ENCODE peak calls at places on chromosomes 16 and 17, in six cellular contexts. One of them, this sample, is unnamed.

GRCh38 chr17:42519546-42520444 is 16.2 kb upstream of the NAGLU start:
- DNase-seq in MM.1S: no peak
- DNase-seq in OCI-LY7: no peak
- DNase-seq in GM23248: peak; percentile 99
- DNase-seq in GM23338: peak; percentile 85
- DNase-seq in neural progenitor cell: peak; percentile 62
- DNase-seq in this sample: peak; percentile 91

GRCh38 chr16:3548859-3549258 is 28.3 kb downstream of the NLRC3 start:
- DNase-seq in OCI-LY7: no peak
- DNase-seq in GM23248: no peak
- DNase-seq in neural progenitor cell: no peak
- DNase-seq in MM.1S: no peak
- DNase-seq in GM23338: no peak
- DNase-seq in this sample: no peak

GRCh38 chr16:56939801-56940200 is 7.9 kb downstream of the HERPUD1 start:
- DNase-seq in OCI-LY7: no peak
- DNase-seq in neural progenitor cell: no peak
- DNase-seq in GM23338: no peak
- DNase-seq in MM.1S: peak; percentile 81
- DNase-seq in GM23248: no peak
- DNase-seq in this sample: no peak

GRCh38 chr17:77393867-77394539 is 253.2 kb downstream of the SEC14L1 start:
- DNase-seq in MM.1S: no peak
- DNase-seq in GM23248: no peak
- DNase-seq in neural progenitor cell: no peak
- DNase-seq in GM23338: no peak
- DNase-seq in OCI-LY7: no peak
- DNase-seq in this sample: no peak

GRCh38 chr16:77289331-77289809 is 90.2 kb downstream of the SYCE1L start:
- DNase-seq in MM.1S: no peak
- DNase-seq in GM23248: peak; percentile 81
- DNase-seq in OCI-LY7: no peak
- DNase-seq in neural progenitor cell: no peak
- DNase-seq in GM23338: no peak
- DNase-seq in this sample: peak; percentile 51

GRCh38 chr17:65594585-65594940 is 33.1 kb upstream of the AXIN2 start:
- DNase-seq in GM23338: no peak
- DNase-seq in GM23248: peak; percentile 65
- DNase-seq in MM.1S: no peak
- DNase-seq in OCI-LY7: no peak
- DNase-seq in neural progenitor cell: no peak
- DNase-seq in this sample: no peak

GRCh38 chr17:27354491-27355081 is 60.7 kb downstream of the WSB1 start:
- DNase-seq in MM.1S: peak; percentile 64
- DNase-seq in OCI-LY7: peak; percentile 43
- DNase-seq in GM23248: peak; percentile 45
- DNase-seq in GM23338: no peak
- DNase-seq in neural progenitor cell: no peak
- DNase-seq in this sample: peak; percentile 29

GRCh38 chr17:76844485-76844829 is 23.7 kb upstream of the MGAT5B start:
- DNase-seq in MM.1S: no peak
- DNase-seq in neural progenitor cell: no peak
- DNase-seq in OCI-LY7: no peak
- DNase-seq in GM23248: no peak
- DNase-seq in GM23338: no peak
- DNase-seq in this sample: no peak

GRCh38 chr16:20928774-20929411 is 28.3 kb downstream of the LYRM1 start:
- DNase-seq in MM.1S: no peak
- DNase-seq in GM23248: peak; percentile 38
- DNase-seq in GM23338: no peak
- DNase-seq in neural progenitor cell: no peak
- DNase-seq in OCI-LY7: no peak
- DNase-seq in this sample: no peak

GRCh38 chr16:24844101-24845030 is 1.4 kb upstream of the SLC5A11 start:
- DNase-seq in MM.1S: no peak
- DNase-seq in GM23248: no peak
- DNase-seq in GM23338: no peak
- DNase-seq in OCI-LY7: no peak
- DNase-seq in neural progenitor cell: no peak
- DNase-seq in this sample: peak; percentile 70

GRCh38 chr17:48427598-48427997 is 2.4 kb downstream of the SKAP1 start:
- DNase-seq in OCI-LY7: peak; percentile 76
- DNase-seq in MM.1S: peak; percentile 41
- DNase-seq in neural progenitor cell: no peak
- DNase-seq in GM23248: peak; percentile 4
- DNase-seq in GM23338: no peak
- DNase-seq in this sample: peak; percentile 22

GRCh38 chr16:22638393-22639206 is 127.9 kb downstream of the NPIPB5 start:
- DNase-seq in GM23248: peak; percentile 89
- DNase-seq in neural progenitor cell: no peak
- DNase-seq in OCI-LY7: no peak
- DNase-seq in GM23338: no peak
- DNase-seq in MM.1S: no peak
- DNase-seq in this sample: peak; percentile 92

GRCh38 chr16:10040136-10041080 is 141.8 kb downstream of the GRIN2A start:
- DNase-seq in GM23338: peak; percentile 51
- DNase-seq in MM.1S: no peak
- DNase-seq in GM23248: no peak
- DNase-seq in neural progenitor cell: peak; percentile 61
- DNase-seq in OCI-LY7: no peak
- DNase-seq in this sample: no peak

GRCh38 chr16:58042001-58042885 is 16.7 kb downstream of the MMP15 start:
- DNase-seq in OCI-LY7: no peak
- DNase-seq in GM23248: no peak
- DNase-seq in GM23338: no peak
- DNase-seq in MM.1S: no peak
- DNase-seq in neural progenitor cell: no peak
- DNase-seq in this sample: no peak

GRCh38 chr16:4293822-4294457 is 21.1 kb upstream of the TFAP4 start:
- DNase-seq in MM.1S: no peak
- DNase-seq in neural progenitor cell: peak; percentile 88
- DNase-seq in OCI-LY7: no peak
- DNase-seq in GM23248: peak; percentile 90
- DNase-seq in GM23338: peak; percentile 90
- DNase-seq in this sample: peak; percentile 32

GRCh38 chr16:59067207-59067606 is 333.1 kb upstream of the GOT2 start:
- DNase-seq in neural progenitor cell: no peak
- DNase-seq in GM23248: no peak
- DNase-seq in MM.1S: no peak
- DNase-seq in GM23338: no peak
- DNase-seq in OCI-LY7: peak; percentile 85
- DNase-seq in this sample: no peak

GRCh38 chr17:61208301-61209098 is 191.1 kb upstream of the TBX2 start:
- DNase-seq in GM23338: no peak
- DNase-seq in MM.1S: no peak
- DNase-seq in OCI-LY7: no peak
- DNase-seq in neural progenitor cell: no peak
- DNase-seq in GM23248: peak; percentile 53
- DNase-seq in this sample: no peak

GRCh38 chr17:36092228-36092627 is 2.3 kb upstream of the CCL3 start:
- DNase-seq in MM.1S: peak; percentile 94
- DNase-seq in GM23338: no peak
- DNase-seq in neural progenitor cell: no peak
- DNase-seq in OCI-LY7: no peak
- DNase-seq in GM23248: no peak
- DNase-seq in this sample: no peak

GRCh38 chr17:10314332-10314731 is 58.5 kb downstream of the MYH13 start:
- DNase-seq in MM.1S: no peak
- DNase-seq in neural progenitor cell: no peak
- DNase-seq in GM23338: no peak
- DNase-seq in OCI-LY7: no peak
- DNase-seq in GM23248: no peak
- DNase-seq in this sample: no peak

GRCh38 chr17:31695456-31696090 is 163.5 kb downstream of the COPRS start:
- DNase-seq in MM.1S: no peak
- DNase-seq in GM23248: peak; percentile 78
- DNase-seq in OCI-LY7: no peak
- DNase-seq in neural progenitor cell: no peak
- DNase-seq in GM23338: no peak
- DNase-seq in this sample: no peak

GRCh38 chr17:17846645-17847044 is 9.9 kb upstream of the SREBF1 start:
- DNase-seq in GM23338: no peak
- DNase-seq in neural progenitor cell: no peak
- DNase-seq in MM.1S: no peak
- DNase-seq in GM23248: no peak
- DNase-seq in OCI-LY7: no peak
- DNase-seq in this sample: no peak

GRCh38 chr16:77409311-77409710 is 25.5 kb downstream of the ADAMTS18 start:
- DNase-seq in GM23338: no peak
- DNase-seq in neural progenitor cell: no peak
- DNase-seq in GM23248: no peak
- DNase-seq in OCI-LY7: no peak
- DNase-seq in MM.1S: no peak
- DNase-seq in this sample: no peak

GRCh38 chr16:12729448-12729847 is 74.2 kb downstream of the CPPED1 start:
- DNase-seq in neural progenitor cell: no peak
- DNase-seq in GM23338: no peak
- DNase-seq in GM23248: peak; percentile 86
- DNase-seq in MM.1S: no peak
- DNase-seq in OCI-LY7: no peak
- DNase-seq in this sample: no peak

GRCh38 chr16:68146583-68146982 is 61.4 kb downstream of the NFATC3 start:
- DNase-seq in neural progenitor cell: no peak
- DNase-seq in GM23248: peak; percentile 42
- DNase-seq in GM23338: peak; percentile 12
- DNase-seq in MM.1S: no peak
- DNase-seq in OCI-LY7: no peak
- DNase-seq in this sample: no peak

GRCh38 chr17:37713028-37713431 is 31.8 kb downstream of the HNF1B start:
- DNase-seq in GM23338: no peak
- DNase-seq in MM.1S: no peak
- DNase-seq in GM23248: no peak
- DNase-seq in neural progenitor cell: no peak
- DNase-seq in OCI-LY7: no peak
- DNase-seq in this sample: no peak

GRCh38 chr16:30183961-30184429 is 593 bp downstream of the CORO1A start:
- DNase-seq in GM23248: no peak
- DNase-seq in OCI-LY7: peak; percentile 88
- DNase-seq in MM.1S: peak; percentile 83
- DNase-seq in GM23338: peak; percentile 16
- DNase-seq in neural progenitor cell: no peak
- DNase-seq in this sample: no peak

GRCh38 chr16:3157229-3158013 is 22.6 kb downstream of the ZNF213 start:
- DNase-seq in MM.1S: no peak
- DNase-seq in neural progenitor cell: peak; percentile 78
- DNase-seq in GM23338: peak; percentile 92
- DNase-seq in OCI-LY7: peak; percentile 21
- DNase-seq in GM23248: peak; percentile 89
- DNase-seq in this sample: peak; percentile 94

GRCh38 chr17:57068222-57068658 is 16.8 kb upstream of the AKAP1 start:
- DNase-seq in neural progenitor cell: no peak
- DNase-seq in OCI-LY7: peak; percentile 26
- DNase-seq in MM.1S: no peak
- DNase-seq in GM23248: no peak
- DNase-seq in GM23338: peak; percentile 29
- DNase-seq in this sample: no peak

GRCh38 chr17:57067781-57068180 is 17.3 kb upstream of the AKAP1 start:
- DNase-seq in OCI-LY7: no peak
- DNase-seq in GM23338: no peak
- DNase-seq in GM23248: no peak
- DNase-seq in MM.1S: no peak
- DNase-seq in neural progenitor cell: no peak
- DNase-seq in this sample: no peak

GRCh38 chr17:57068707-57069106 is 16.3 kb upstream of the AKAP1 start:
- DNase-seq in neural progenitor cell: no peak
- DNase-seq in MM.1S: no peak
- DNase-seq in OCI-LY7: no peak
- DNase-seq in GM23338: no peak
- DNase-seq in GM23248: no peak
- DNase-seq in this sample: no peak

GRCh38 chr17:57062865-57063264 is 22.2 kb upstream of the AKAP1 start:
- DNase-seq in OCI-LY7: no peak
- DNase-seq in GM23338: no peak
- DNase-seq in MM.1S: no peak
- DNase-seq in neural progenitor cell: no peak
- DNase-seq in GM23248: no peak
- DNase-seq in this sample: no peak

GRCh38 chr17:57067162-57067561 is 17.9 kb upstream of the AKAP1 start:
- DNase-seq in GM23338: no peak
- DNase-seq in GM23248: no peak
- DNase-seq in neural progenitor cell: no peak
- DNase-seq in MM.1S: no peak
- DNase-seq in OCI-LY7: no peak
- DNase-seq in this sample: no peak
- H2AFZ ChIP-seq in GM23338: no peak overlapping the region
- H2AFZ ChIP-seq in GM23248: no peak overlapping the region
- H2AFZ ChIP-seq in neural progenitor cell: no peak overlapping the region
- H2AFZ ChIP-seq in MM.1S: no peak overlapping the region
- H2AFZ ChIP-seq in OCI-LY7: no peak overlapping the region
- H2AFZ ChIP-seq in this sample: no peak overlapping the region

GRCh38 chr17:29240477-29240876 is 6.2 kb upstream of the CRYBA1 start:
- DNase-seq in MM.1S: no peak
- DNase-seq in OCI-LY7: no peak
- DNase-seq in neural progenitor cell: peak; percentile 46
- DNase-seq in GM23338: no peak
- DNase-seq in GM23248: peak; percentile 40
- DNase-seq in this sample: no peak
- H3K4me1 ChIP-seq in MM.1S: peaks cover 2% of the 10 kb centered on the region
- H3K4me1 ChIP-seq in OCI-LY7: no peaks in the 10 kb centered on the region
- H3K4me1 ChIP-seq in neural progenitor cell: peaks cover 19% of the 10 kb centered on the region
- H3K4me1 ChIP-seq in GM23338: peaks cover 21% of the 10 kb centered on the region
- H3K4me1 ChIP-seq in GM23248: peaks cover 48% of the 10 kb centered on the region
- H3K4me1 ChIP-seq in this sample: peaks cover 16% of the 10 kb centered on the region

GRCh38 chr17:2048805-2049204 is 6.1 kb upstream of the HIC1 start:
- DNase-seq in GM23248: peak; percentile 37
- DNase-seq in MM.1S: no peak
- DNase-seq in neural progenitor cell: no peak
- DNase-seq in OCI-LY7: no peak
- DNase-seq in GM23338: no peak
- DNase-seq in this sample: no peak

GRCh38 chr17:2049333-2050245 is 5.3 kb upstream of the HIC1 start:
- DNase-seq in neural progenitor cell: peak; percentile 95
- DNase-seq in GM23338: peak; percentile 81
- DNase-seq in MM.1S: peak; percentile 79
- DNase-seq in GM23248: peak; percentile 93
- DNase-seq in OCI-LY7: peak; percentile 46
- DNase-seq in this sample: peak; percentile 61

GRCh38 chr17:2051388-2052237 is 3.3 kb upstream of the HIC1 start:
- DNase-seq in GM23338: no peak
- DNase-seq in OCI-LY7: no peak
- DNase-seq in neural progenitor cell: no peak
- DNase-seq in GM23248: no peak
- DNase-seq in MM.1S: no peak
- DNase-seq in this sample: no peak

GRCh38 chr17:2050246-2050866 is 4.5 kb upstream of the HIC1 start:
- DNase-seq in MM.1S: peak; percentile 64
- DNase-seq in GM23248: peak; percentile 85
- DNase-seq in OCI-LY7: peak; percentile 37
- DNase-seq in GM23338: peak; percentile 74
- DNase-seq in neural progenitor cell: peak; percentile 88
- DNase-seq in this sample: peak; percentile 45

GRCh38 chr17:2050871-2051387 is 4.0 kb upstream of the HIC1 start:
- DNase-seq in OCI-LY7: no peak
- DNase-seq in GM23338: peak; percentile 77
- DNase-seq in neural progenitor cell: peak; percentile 82
- DNase-seq in MM.1S: no peak
- DNase-seq in GM23248: peak; percentile 84
- DNase-seq in this sample: peak; percentile 41
- TF ChIP-seq EZH2phosphoT487 in OCI-LY7: no peak
- TF ChIP-seq EZH2phosphoT487 in GM23338: no peak
- TF ChIP-seq EZH2phosphoT487 in neural progenitor cell: peak; percentile 95
- TF ChIP-seq EZH2phosphoT487 in MM.1S: no peak
- TF ChIP-seq EZH2phosphoT487 in GM23248: no peak
- TF ChIP-seq EZH2phosphoT487 in this sample: no peak

GRCh38 chr16:51151435-51151950 is 423 bp upstream of the SALL1 start:
- DNase-seq in GM23338: peak; percentile 92
- DNase-seq in GM23248: peak; percentile 91
- DNase-seq in neural progenitor cell: peak; percentile 97
- DNase-seq in OCI-LY7: no peak
- DNase-seq in MM.1S: no peak
- DNase-seq in this sample: no peak
- H2AFZ ChIP-seq in GM23338: no peak overlapping the region
- H2AFZ ChIP-seq in GM23248: peak overlapping the region; percentile 86
- H2AFZ ChIP-seq in neural progenitor cell: no peak overlapping the region
- H2AFZ ChIP-seq in OCI-LY7: no peak overlapping the region
- H2AFZ ChIP-seq in MM.1S: no peak overlapping the region
- H2AFZ ChIP-seq in this sample: no peak overlapping the region

This sample was measured in PC-3.